ENCODE peak calls at places on chromosomes 16 and 17, in eight cellular contexts. One of them, this sample, is unnamed.

GRCh38 chr17:73323622-73324455 is 12.0 kb upstream of the CDC42EP4 start:
- DNase-seq in left ventricle myocardium inferior: peak; percentile 46
- DNase-seq in small intestine: no peak
- DNase-seq in GM12878: no peak
- DNase-seq in K562: no peak
- DNase-seq in prostate gland: no peak
- DNase-seq in uterus: peak; percentile 76
- DNase-seq in thoracic aorta: no peak
- DNase-seq in this sample: no peak

GRCh38 chr16:89507834-89508590 is at the start of gene SPG7:
- DNase-seq in thoracic aorta: no peak
- DNase-seq in uterus: peak; percentile 89
- DNase-seq in prostate gland: peak; percentile 77
- DNase-seq in GM12878: peak; percentile 51
- DNase-seq in K562: peak; percentile 93
- DNase-seq in small intestine: peak; percentile 87
- DNase-seq in left ventricle myocardium inferior: peak; percentile 88
- DNase-seq in this sample: peak; percentile 77

GRCh38 chr17:44155488-44155887 is 13.8 kb downstream of the HROB start:
- DNase-seq in small intestine: no peak
- DNase-seq in thoracic aorta: no peak
- DNase-seq in prostate gland: no peak
- DNase-seq in K562: no peak
- DNase-seq in GM12878: no peak
- DNase-seq in uterus: no peak
- DNase-seq in left ventricle myocardium inferior: no peak
- DNase-seq in this sample: no peak

GRCh38 chr16:64858076-64858475 is 263.8 kb downstream of the CDH11 start:
- DNase-seq in GM12878: no peak
- DNase-seq in left ventricle myocardium inferior: no peak
- DNase-seq in prostate gland: no peak
- DNase-seq in thoracic aorta: no peak
- DNase-seq in small intestine: no peak
- DNase-seq in uterus: no peak
- DNase-seq in K562: no peak
- DNase-seq in this sample: no peak

GRCh38 chr17:17911003-17911613 is 61.1 kb downstream of the TOM1L2 start:
- DNase-seq in thoracic aorta: no peak
- DNase-seq in left ventricle myocardium inferior: no peak
- DNase-seq in small intestine: no peak
- DNase-seq in K562: no peak
- DNase-seq in prostate gland: no peak
- DNase-seq in uterus: no peak
- DNase-seq in GM12878: no peak
- DNase-seq in this sample: peak; percentile 60

GRCh38 chr16:67914758-67915622 is 16.7 kb downstream of the CTRL start:
- DNase-seq in uterus: no peak
- DNase-seq in GM12878: no peak
- DNase-seq in thoracic aorta: no peak
- DNase-seq in small intestine: no peak
- DNase-seq in K562: no peak
- DNase-seq in left ventricle myocardium inferior: no peak
- DNase-seq in prostate gland: no peak
- DNase-seq in this sample: no peak

GRCh38 chr16:85921026-85921425 is 22.1 kb downstream of the IRF8 start:
- DNase-seq in thoracic aorta: no peak
- DNase-seq in small intestine: no peak
- DNase-seq in left ventricle myocardium inferior: no peak
- DNase-seq in GM12878: no peak
- DNase-seq in uterus: no peak
- DNase-seq in prostate gland: no peak
- DNase-seq in K562: no peak
- DNase-seq in this sample: no peak

GRCh38 chr17:64641499-64641898 is 20.6 kb downstream of the SMURF2 start:
- DNase-seq in GM12878: no peak
- DNase-seq in K562: peak; percentile 35
- DNase-seq in left ventricle myocardium inferior: no peak
- DNase-seq in uterus: no peak
- DNase-seq in prostate gland: no peak
- DNase-seq in thoracic aorta: no peak
- DNase-seq in small intestine: peak; percentile 63
- DNase-seq in this sample: no peak

GRCh38 chr16:4911831-4912422 is 25.0 kb downstream of the PPL start:
- DNase-seq in prostate gland: no peak
- DNase-seq in thoracic aorta: no peak
- DNase-seq in K562: no peak
- DNase-seq in small intestine: peak; percentile 65
- DNase-seq in left ventricle myocardium inferior: no peak
- DNase-seq in GM12878: no peak
- DNase-seq in uterus: no peak
- DNase-seq in this sample: no peak

GRCh38 chr16:81077077-81077940 is at the start of gene C16orf46:
- DNase-seq in GM12878: peak; percentile 88
- DNase-seq in K562: peak; percentile 96
- DNase-seq in prostate gland: peak; percentile 96
- DNase-seq in small intestine: peak; percentile 95
- DNase-seq in thoracic aorta: peak; percentile 89
- DNase-seq in uterus: peak; percentile 98
- DNase-seq in left ventricle myocardium inferior: peak; percentile 98
- DNase-seq in this sample: peak; percentile 94

GRCh38 chr17:35476283-35476820 is 27.8 kb upstream of the SLFN13 start:
- DNase-seq in thoracic aorta: no peak
- DNase-seq in GM12878: no peak
- DNase-seq in left ventricle myocardium inferior: no peak
- DNase-seq in uterus: no peak
- DNase-seq in K562: no peak
- DNase-seq in small intestine: no peak
- DNase-seq in prostate gland: no peak
- DNase-seq in this sample: no peak

GRCh38 chr16:10465821-10466220 is 80.0 kb downstream of the ATF7IP2 start:
- DNase-seq in left ventricle myocardium inferior: no peak
- DNase-seq in K562: no peak
- DNase-seq in thoracic aorta: no peak
- DNase-seq in prostate gland: no peak
- DNase-seq in GM12878: no peak
- DNase-seq in small intestine: no peak
- DNase-seq in uterus: no peak
- DNase-seq in this sample: no peak

GRCh38 chr16:3919413-3919812 is 38.9 kb upstream of the CREBBP start:
- DNase-seq in left ventricle myocardium inferior: no peak
- DNase-seq in uterus: no peak
- DNase-seq in GM12878: no peak
- DNase-seq in prostate gland: no peak
- DNase-seq in thoracic aorta: no peak
- DNase-seq in small intestine: no peak
- DNase-seq in K562: no peak
- DNase-seq in this sample: no peak

GRCh38 chr17:7249219-7249618 is 2.3 kb downstream of the CTDNEP1 start:
- DNase-seq in K562: no peak
- DNase-seq in uterus: no peak
- DNase-seq in thoracic aorta: no peak
- DNase-seq in GM12878: no peak
- DNase-seq in prostate gland: no peak
- DNase-seq in left ventricle myocardium inferior: no peak
- DNase-seq in small intestine: no peak
- DNase-seq in this sample: no peak

GRCh38 chr16:22789281-22789945 is 24.5 kb upstream of the HS3ST2 start:
- DNase-seq in GM12878: no peak
- DNase-seq in uterus: no peak
- DNase-seq in prostate gland: no peak
- DNase-seq in K562: no peak
- DNase-seq in small intestine: no peak
- DNase-seq in left ventricle myocardium inferior: no peak
- DNase-seq in thoracic aorta: no peak
- DNase-seq in this sample: no peak

GRCh38 chr17:4331614-4332013 is 34.9 kb downstream of the UBE2G1 start:
- DNase-seq in left ventricle myocardium inferior: no peak
- DNase-seq in GM12878: no peak
- DNase-seq in uterus: no peak
- DNase-seq in small intestine: no peak
- DNase-seq in prostate gland: no peak
- DNase-seq in thoracic aorta: no peak
- DNase-seq in K562: peak; percentile 15
- DNase-seq in this sample: no peak

GRCh38 chr17:73683788-73684582 is 39.7 kb upstream of the SDK2 start:
- DNase-seq in left ventricle myocardium inferior: no peak
- DNase-seq in uterus: no peak
- DNase-seq in K562: no peak
- DNase-seq in GM12878: no peak
- DNase-seq in thoracic aorta: no peak
- DNase-seq in small intestine: no peak
- DNase-seq in prostate gland: no peak
- DNase-seq in this sample: no peak

GRCh38 chr16:57133101-57133500 is 40.7 kb downstream of the CPNE2 start:
- DNase-seq in left ventricle myocardium inferior: no peak
- DNase-seq in small intestine: no peak
- DNase-seq in prostate gland: no peak
- DNase-seq in thoracic aorta: no peak
- DNase-seq in uterus: no peak
- DNase-seq in GM12878: no peak
- DNase-seq in K562: no peak
- DNase-seq in this sample: no peak

GRCh38 chr16:57131351-57131970 is 39.1 kb downstream of the CPNE2 start:
- DNase-seq in thoracic aorta: no peak
- DNase-seq in prostate gland: no peak
- DNase-seq in left ventricle myocardium inferior: no peak
- DNase-seq in GM12878: no peak
- DNase-seq in small intestine: no peak
- DNase-seq in uterus: no peak
- DNase-seq in K562: no peak
- DNase-seq in this sample: no peak

GRCh38 chr16:57133911-57134310 is 41.5 kb downstream of the CPNE2 start:
- DNase-seq in prostate gland: no peak
- DNase-seq in small intestine: no peak
- DNase-seq in uterus: no peak
- DNase-seq in K562: no peak
- DNase-seq in thoracic aorta: no peak
- DNase-seq in left ventricle myocardium inferior: no peak
- DNase-seq in GM12878: no peak
- DNase-seq in this sample: no peak

GRCh38 chr16:57130950-57131321 is 38.6 kb downstream of the CPNE2 start:
- DNase-seq in K562: no peak
- DNase-seq in GM12878: no peak
- DNase-seq in small intestine: no peak
- DNase-seq in thoracic aorta: no peak
- DNase-seq in left ventricle myocardium inferior: no peak
- DNase-seq in uterus: no peak
- DNase-seq in prostate gland: no peak
- DNase-seq in this sample: no peak

DNA sequence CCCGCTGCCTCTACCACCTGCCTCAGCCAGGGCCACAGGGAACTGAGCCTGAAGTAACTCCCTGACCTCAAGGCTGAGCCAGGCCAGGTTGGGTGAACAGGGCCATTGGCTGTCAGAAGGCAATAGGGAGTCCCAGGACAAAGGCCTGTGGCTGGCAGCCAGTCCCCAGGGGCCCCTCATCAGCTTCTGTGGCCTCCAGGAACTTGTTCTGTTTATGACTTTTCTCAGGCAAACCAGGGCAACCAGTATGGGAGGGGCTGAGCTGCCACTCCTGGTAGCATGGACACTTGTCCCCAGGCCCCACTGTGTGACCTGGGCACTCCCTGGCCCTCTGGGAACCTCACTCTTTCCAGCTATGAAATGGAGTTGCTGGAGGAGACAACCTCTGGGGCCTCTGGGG is 40.1 kb downstream of the CPNE2 start:
- DNase-seq in GM12878: no peak
- DNase-seq in uterus: no peak
- DNase-seq in left ventricle myocardium inferior: no peak
- DNase-seq in thoracic aorta: no peak
- DNase-seq in K562: no peak
- DNase-seq in prostate gland: no peak
- DNase-seq in small intestine: peak; percentile 72
- DNase-seq in this sample: no peak
- H3K27ac ChIP-seq in GM12878: no peak overlapping the region
- H3K27ac ChIP-seq in uterus: no peak overlapping the region
- H3K27ac ChIP-seq in left ventricle myocardium inferior: no peak overlapping the region
- H3K27ac ChIP-seq in thoracic aorta: no peak overlapping the region
- H3K27ac ChIP-seq in K562: no peak overlapping the region
- H3K27ac ChIP-seq in prostate gland: no peak overlapping the region
- H3K27ac ChIP-seq in small intestine: no peak overlapping the region
- H3K27ac ChIP-seq in this sample: no peak overlapping the region

GRCh38 chr16:50271148-50272041 is 5.0 kb downstream of the ADCY7 start:
- DNase-seq in thoracic aorta: no peak
- DNase-seq in K562: peak; percentile 44
- DNase-seq in prostate gland: no peak
- DNase-seq in GM12878: no peak
- DNase-seq in left ventricle myocardium inferior: no peak
- DNase-seq in uterus: no peak
- DNase-seq in small intestine: no peak
- DNase-seq in this sample: peak; percentile 6
- H3K4me1 ChIP-seq in thoracic aorta: peaks cover 2% of the 10 kb centered on the region
- H3K4me1 ChIP-seq in K562: peaks cover 86% of the 10 kb centered on the region
- H3K4me1 ChIP-seq in prostate gland: no peaks in the 10 kb centered on the region
- H3K4me1 ChIP-seq in GM12878: peaks cover 35% of the 10 kb centered on the region
- H3K4me1 ChIP-seq in left ventricle myocardium inferior: peaks cover 4% of the 10 kb centered on the region
- H3K4me1 ChIP-seq in uterus: peaks cover 4% of the 10 kb centered on the region
- H3K4me1 ChIP-seq in small intestine: no peaks in the 10 kb centered on the region
- H3K4me1 ChIP-seq in this sample: no peaks in the 10 kb centered on the region

DNA sequence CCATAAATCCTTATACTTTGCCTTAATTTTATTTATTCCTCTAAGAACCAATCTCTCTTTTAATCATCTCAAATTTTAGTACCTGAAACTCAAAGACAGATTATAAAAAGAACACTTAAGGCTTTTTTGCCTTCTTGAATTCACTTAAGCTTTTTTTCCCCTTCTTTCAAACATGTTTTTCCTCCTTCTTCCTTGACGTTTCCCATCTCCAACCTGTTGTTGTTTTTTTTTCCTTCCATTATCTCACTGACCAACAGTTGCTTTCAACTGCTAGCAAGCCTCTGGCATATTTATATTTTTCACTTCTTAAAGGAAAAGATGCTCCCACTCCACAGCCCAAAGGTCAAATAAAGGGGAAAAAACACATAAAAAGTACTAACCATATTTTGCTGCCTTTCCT is 32.2 kb downstream of the SPOP start:
- DNase-seq in thoracic aorta: no peak
- DNase-seq in small intestine: no peak
- DNase-seq in GM12878: no peak
- DNase-seq in uterus: no peak
- DNase-seq in left ventricle myocardium inferior: no peak
- DNase-seq in K562: no peak
- DNase-seq in prostate gland: no peak
- DNase-seq in this sample: no peak
- H3K4me3 ChIP-seq in thoracic aorta: peak overlapping the region; percentile 63
- H3K4me3 ChIP-seq in small intestine: no peak overlapping the region
- H3K4me3 ChIP-seq in GM12878: no peak overlapping the region
- H3K4me3 ChIP-seq in uterus: no peak overlapping the region
- H3K4me3 ChIP-seq in left ventricle myocardium inferior: peak overlapping the region; percentile 35
- H3K4me3 ChIP-seq in K562: no peak overlapping the region
- H3K4me3 ChIP-seq in prostate gland: no peak overlapping the region
- H3K4me3 ChIP-seq in this sample: no peak overlapping the region

DNA sequence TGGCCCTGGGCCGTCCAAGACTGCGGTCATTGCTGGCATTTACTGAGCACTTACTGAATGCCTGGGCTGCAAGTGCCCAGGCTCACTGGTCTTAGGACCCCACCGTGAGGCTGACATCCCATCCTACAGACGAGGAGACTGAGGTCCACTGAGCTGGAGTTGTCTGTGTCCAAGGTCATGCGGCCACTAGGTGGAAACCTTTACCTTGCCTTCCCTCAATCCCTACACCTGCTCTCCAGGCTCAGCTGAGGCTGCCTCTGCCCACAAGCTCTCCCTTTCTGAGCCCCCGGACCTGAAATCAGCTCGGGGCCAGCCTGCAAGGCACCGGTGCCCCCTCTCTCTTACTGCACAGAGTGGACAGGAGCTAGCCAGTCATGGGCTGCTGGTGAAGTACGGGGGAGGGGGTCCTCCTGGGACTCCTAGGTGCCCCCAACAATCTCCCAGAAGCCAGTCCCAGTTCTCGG is 1.5 kb downstream of the CASKIN1 start:
- DNase-seq in small intestine: peak; percentile 74
- DNase-seq in K562: no peak
- DNase-seq in GM12878: peak; percentile 11
- DNase-seq in prostate gland: peak; percentile 48
- DNase-seq in thoracic aorta: no peak
- DNase-seq in uterus: no peak
- DNase-seq in left ventricle myocardium inferior: no peak
- DNase-seq in this sample: peak; percentile 49
- H3K27ac ChIP-seq in small intestine: no peak overlapping the region
- H3K27ac ChIP-seq in K562: no peak overlapping the region
- H3K27ac ChIP-seq in GM12878: no peak overlapping the region
- H3K27ac ChIP-seq in prostate gland: no peak overlapping the region
- H3K27ac ChIP-seq in thoracic aorta: no peak overlapping the region
- H3K27ac ChIP-seq in uterus: no peak overlapping the region
- H3K27ac ChIP-seq in left ventricle myocardium inferior: no peak overlapping the region
- H3K27ac ChIP-seq in this sample: no peak overlapping the region

This sample was measured in gastrocnemius medialis.